ENCODE peak calls at places on chromosomes 3 and 15, in five cellular contexts. Z, L, P, U and T are unnamed samples. For H3K27me3, the result is how much of the 10 kb centered on the place peaks cover.

GRCh38 chr3:68631810-68632545 is 300.4 kb downstream of the TAFA4 start:
- DNase-seq in Z (no peak), L (no peak), P (no peak), U (peak), T (no peak)

GRCh38 chr3:129563332-129563731 is 20.4 kb downstream of the H1-8 start:
- DNase-seq in Z (no peak), L (no peak), P (no peak), U (no peak), T (no peak)

GRCh38 chr3:45997942-45998341 is 2.3 kb upstream of the FYCO1 start:
- DNase-seq in Z (no peak), L (no peak), P (no peak), U (no peak), T (no peak)

GRCh38 chr3:101195951-101196713 is 124.2 kb downstream of the IMPG2 start:
- DNase-seq in Z (peak), L (peak), P (no peak), U (peak), T (peak)

GRCh38 chr15:72237286-72238224 is 6.6 kb upstream of the PKM start:
- DNase-seq in Z (peak), L (peak), P (peak), U (peak), T (peak)

GRCh38 chr3:178787960-178788359 is 251.7 kb downstream of the KCNMB2 start:
- DNase-seq in Z (no peak), L (no peak), P (no peak), U (no peak), T (no peak)

GRCh38 chr15:66943456-66944095 is 121.8 kb upstream of the SMAD3 start:
- DNase-seq in Z (no peak), L (no peak), P (peak), U (peak), T (no peak)

GRCh38 chr3:3200632-3201212 is 21.2 kb upstream of the CRBN start:
- DNase-seq in Z (peak), L (peak), P (no peak), U (peak), T (peak)

GRCh38 chr3:72129384-72130094 is 344.6 kb upstream of the PROK2 start:
- DNase-seq in Z (peak), L (no peak), P (no peak), U (no peak), T (no peak)

GRCh38 chr3:21417991-21418390 is 333.0 kb downstream of the ZNF385D start:
- DNase-seq in Z (no peak), L (no peak), P (no peak), U (no peak), T (no peak)

GRCh38 chr15:99703603-99704443 is 29.4 kb downstream of the LYSMD4 start:
- DNase-seq in Z (peak), L (peak), P (no peak), U (peak), T (peak)

GRCh38 chr15:83526319-83526718 is 79.2 kb downstream of the SH3GL3 start:
- DNase-seq in Z (no peak), L (no peak), P (no peak), U (no peak), T (no peak)

GRCh38 chr15:73607405-73607804 is 25.8 kb downstream of the NPTN start:
- DNase-seq in Z (no peak), L (no peak), P (no peak), U (no peak), T (no peak)

GRCh38 chr3:42043116-42043796 is 47.9 kb upstream of the TRAK1 start:
- DNase-seq in Z (peak), L (no peak), P (peak), U (peak), T (no peak)

GRCh38 chr3:30630238-30631030 is 24.0 kb downstream of the TGFBR2 start:
- DNase-seq in Z (no peak), L (no peak), P (no peak), U (no peak), T (no peak)

GRCh38 chr3:108914774-108915641 is 38.7 kb downstream of the GUCA1C start:
- DNase-seq in Z (peak), L (peak), P (no peak), U (peak), T (peak)

GRCh38 chr3:99962703-99963102 is 145.0 kb downstream of the CMSS1 start:
- DNase-seq in Z (no peak), L (no peak), P (no peak), U (no peak), T (no peak)

GRCh38 chr3:126925411-126926171 is 57.3 kb upstream of the PLXNA1 start:
- DNase-seq in Z (peak), L (no peak), P (peak), U (no peak), T (no peak)

GRCh38 chr15:90036343-90036742 is 35.2 kb downstream of the ZNF710 start:
- DNase-seq in Z (no peak), L (no peak), P (peak), U (no peak), T (no peak)

GRCh38 chr3:125401402-125401801 is 26.3 kb upstream of the ZNF148 start:
- DNase-seq in Z (no peak), L (no peak), P (no peak), U (no peak), T (no peak)

GRCh38 chr15:69853572-69853971 is 244.1 kb downstream of the TLE3 start:
- DNase-seq in Z (no peak), L (peak), P (no peak), U (no peak), T (peak)

GRCh38 chr3:102053375-102053989 is 204.2 kb downstream of the NFKBIZ start:
- DNase-seq in Z (peak), L (no peak), P (no peak), U (no peak), T (no peak)

GRCh38 chr3:66497288-66497972 is 3.4 kb downstream of the LRIG1 start:
- DNase-seq in Z (no peak), L (no peak), P (no peak), U (no peak), T (no peak)

GRCh38 chr15:45891766-45892165 is 256.9 kb downstream of the SQOR start:
- DNase-seq in Z (no peak), L (no peak), P (no peak), U (no peak), T (no peak)

GRCh38 chr3:188349963-188350332 is 196.0 kb downstream of the LPP start:
- DNase-seq in Z (no peak), L (no peak), P (no peak), U (no peak), T (no peak)

GRCh38 chr15:77021803-77022381 is 27.0 kb downstream of the PSTPIP1 start:
- DNase-seq in Z (no peak), L (no peak), P (no peak), U (no peak), T (no peak)

GRCh38 chr3:105414841-105415240 is 48.1 kb downstream of the ALCAM start:
- DNase-seq in Z (peak), L (no peak), P (no peak), U (no peak), T (no peak)

GRCh38 chr3:134650431-134651346 is at the start of gene KY:
- DNase-seq in Z (no peak), L (no peak), P (no peak), U (peak), T (no peak)

GRCh38 chr3:122967376-122968164 is 60.0 kb downstream of the SEMA5B start:
- DNase-seq in Z (no peak), L (no peak), P (no peak), U (no peak), T (no peak)
- H3K27me3 ChIP-seq in Z (under half), L (under half), P (under half), U (under half), T (under half)

DNA sequence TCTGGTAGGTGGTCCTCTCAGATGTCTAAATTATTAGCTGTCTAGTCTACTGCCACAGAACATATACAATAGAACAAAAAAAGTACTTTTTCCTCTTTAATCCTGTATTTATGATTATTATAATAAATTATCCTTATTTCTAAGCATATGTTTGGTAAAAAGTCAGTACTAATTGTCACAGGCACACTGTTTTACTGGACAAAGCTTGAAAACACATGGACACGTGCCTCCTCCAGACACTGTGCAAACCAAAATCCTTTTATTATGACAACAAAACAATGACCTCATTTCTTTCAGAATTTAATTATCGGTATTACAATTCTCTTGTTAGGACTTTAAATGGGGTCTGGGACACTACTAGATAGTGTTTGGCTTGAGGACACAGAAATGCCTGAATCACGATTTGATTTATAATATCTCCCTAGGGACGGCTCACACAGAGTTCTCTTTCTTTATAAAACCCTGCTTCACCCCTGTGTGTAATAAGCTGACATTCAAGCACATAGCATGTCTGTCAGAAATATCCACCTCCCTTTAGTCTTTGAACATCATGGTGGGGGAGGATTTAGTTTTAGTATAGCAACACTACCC is 107.3 kb upstream of the IGSF10 start:
- DNase-seq in Z (no peak), L (no peak), P (no peak), U (no peak), T (no peak)
- TF ChIP-seq POLR2AphosphoS5 in Z (no peak), L (no peak), P (no peak), U (no peak), T (no peak)

GRCh38 chr3:192237992-192238608 is 489.2 kb downstream of the FGF12 start:
- DNase-seq in Z (no peak), L (no peak), P (no peak), U (peak), T (no peak)
- TF ChIP-seq CTCF in Z (peak), L (no peak), P (no peak), U (peak), T (no peak)

GRCh38 chr15:33069161-33069560 is 125.4 kb downstream of the FMN1 start:
- DNase-seq in Z (no peak), L (no peak), P (no peak), U (no peak), T (no peak)
- H3K27me3 ChIP-seq in Z (under half), L (under half), P (under half), U (under half), T (under half)

GRCh38 chr3:195613468-195614069 is 29.8 kb upstream of the APOD start:
- DNase-seq in Z (no peak), L (no peak), P (peak), U (no peak), T (no peak)

GRCh38 chr3:195609229-195609628 is 25.5 kb upstream of the APOD start:
- DNase-seq in Z (no peak), L (no peak), P (no peak), U (no peak), T (no peak)

GRCh38 chr3:195616681-195617080 is 32.9 kb upstream of the APOD start:
- DNase-seq in Z (no peak), L (no peak), P (no peak), U (no peak), T (no peak)

GRCh38 chr3:195612075-195612800 is 28.5 kb upstream of the APOD start:
- DNase-seq in Z (no peak), L (no peak), P (peak), U (peak), T (no peak)
- TF ChIP-seq POLR2AphosphoS5 in Z (no peak), L (no peak), P (no peak), U (no peak), T (no peak)

GRCh38 chr3:186219211-186219638 is 110.3 kb upstream of the ETV5 start:
- DNase-seq in Z (no peak), L (no peak), P (no peak), U (no peak), T (no peak)

GRCh38 chr3:186218423-186218822 is 109.5 kb upstream of the ETV5 start:
- DNase-seq in Z (no peak), L (no peak), P (no peak), U (no peak), T (no peak)

GRCh38 chr3:186221733-186222378 is 113.0 kb upstream of the ETV5 start:
- DNase-seq in Z (no peak), L (no peak), P (no peak), U (peak), T (no peak)

GRCh38 chr3:186220365-186220764 is 111.5 kb upstream of the ETV5 start:
- DNase-seq in Z (no peak), L (peak), P (no peak), U (no peak), T (no peak)

GRCh38 chr3:186220886-186221285 is 112.0 kb upstream of the ETV5 start:
- DNase-seq in Z (no peak), L (no peak), P (no peak), U (peak), T (no peak)
- TF ChIP-seq CTCF in Z (no peak), L (no peak), P (no peak), U (peak), T (peak)

GRCh38 chr15:52783191-52783829 is 6.8 kb downstream of the ONECUT1 start:
- DNase-seq in Z (peak), L (no peak), P (no peak), U (peak), T (no peak)
- H3K27me3 ChIP-seq in Z (half or more), L (under half), P (half or more), U (half or more), T (half or more)